ENCODE peak calls at places on chromosomes 7 and 10, in seven cellular contexts. S is HCT116, Q is HepG2, G is Panc1, Y is GM12878, F is SK-N-SH, C is GM23338. T is an unnamed sample.

GRCh38 chr10:62087341-62087740 is 181.3 kb downstream of the RTKN2 start:
- DNase-seq in C (no peak), Q (no peak), Y (no peak), S (no peak), F (no peak), G (no peak), T (no peak)

GRCh38 chr7:2245883-2246679 is 4.1 kb downstream of the NUDT1 start:
- DNase-seq in C (no peak), F (no peak), Y (no peak), S (no peak), Q (no peak), G (no peak), T (no peak)

GRCh38 chr10:110005716-110006115 is 2.1 kb upstream of the ADD3 start:
- DNase-seq in G (no peak), Y (no peak), S (no peak), Q (peak; percentile 35), C (peak; percentile 52), F (peak; percentile 10), T (no peak)

GRCh38 chr7:98206451-98207330 is 4.5 kb upstream of the BHLHA15 start:
- DNase-seq in C (no peak), Q (no peak), G (no peak), S (no peak), F (no peak), Y (no peak), T (no peak)

GRCh38 chr7:104482362-104483042 is 154.1 kb downstream of the LHFPL3 start:
- DNase-seq in C (no peak), S (no peak), Q (no peak), Y (no peak), G (no peak), F (no peak), T (no peak)

GRCh38 chr7:39741942-39742623 is 118.7 kb downstream of the RALA start:
- DNase-seq in C (peak; percentile 97), F (peak; percentile 37), S (no peak), Y (no peak), Q (no peak), G (no peak), T (peak; percentile 62)

GRCh38 chr10:132847856-132848255 is 61.9 kb upstream of the NKX6-2 start:
- DNase-seq in C (no peak), G (no peak), Y (no peak), S (no peak), F (peak; percentile 28), Q (no peak), T (no peak)

GRCh38 chr10:130411496-130412070 is 275.4 kb downstream of the GLRX3 start:
- DNase-seq in Q (no peak), Y (no peak), S (no peak), C (no peak), G (no peak), F (no peak), T (no peak)

GRCh38 chr7:30463400-30464145 is 15.0 kb downstream of the NOD1 start:
- DNase-seq in G (no peak), Q (no peak), F (no peak), C (no peak), Y (peak; percentile 51), S (no peak), T (no peak)

GRCh38 chr10:123205041-123205440 is 50.8 kb downstream of the BUB3 start:
- DNase-seq in Q (no peak), C (no peak), G (no peak), F (no peak), S (no peak), Y (no peak), T (no peak)

DNA sequence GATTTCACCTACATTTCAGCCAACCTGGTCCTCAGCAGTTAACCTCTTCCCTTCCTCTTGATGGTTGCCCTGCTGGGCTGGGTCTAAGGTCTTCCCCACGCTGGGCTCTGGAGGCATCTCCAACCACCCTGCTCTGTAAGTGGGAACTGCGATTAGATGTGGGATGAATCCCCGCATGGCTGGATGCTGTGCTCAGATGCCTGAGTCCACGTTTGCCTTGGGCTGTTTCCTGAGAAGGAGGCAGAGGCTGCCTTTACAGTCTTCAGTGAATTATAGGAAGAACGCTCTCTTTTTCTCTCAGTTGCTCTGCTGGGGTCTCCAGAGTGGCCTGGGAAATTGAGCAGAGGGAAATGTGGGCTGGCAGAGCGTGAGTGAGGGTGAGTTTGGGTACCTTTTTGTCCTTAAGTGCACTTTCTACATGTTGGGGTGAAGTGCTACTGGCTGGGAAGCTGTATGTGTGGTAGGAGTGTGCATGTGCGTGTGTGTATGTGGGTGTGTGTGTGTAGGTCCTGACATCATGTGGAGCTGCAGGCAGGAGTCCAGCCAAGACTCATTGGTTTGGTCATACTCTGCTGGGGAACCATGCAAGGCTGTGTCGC is 1.5 kb downstream of the GIMAP8 start:
- DNase-seq in C (no peak), Y (no peak), S (no peak), G (no peak), Q (no peak), F (no peak), T (no peak)
- TF ChIP-seq POLR2AphosphoS5 in C (no peak), Y (peak; percentile 46), S (no peak), G (no peak), Q (no peak), F (no peak), T (no peak)

DNA sequence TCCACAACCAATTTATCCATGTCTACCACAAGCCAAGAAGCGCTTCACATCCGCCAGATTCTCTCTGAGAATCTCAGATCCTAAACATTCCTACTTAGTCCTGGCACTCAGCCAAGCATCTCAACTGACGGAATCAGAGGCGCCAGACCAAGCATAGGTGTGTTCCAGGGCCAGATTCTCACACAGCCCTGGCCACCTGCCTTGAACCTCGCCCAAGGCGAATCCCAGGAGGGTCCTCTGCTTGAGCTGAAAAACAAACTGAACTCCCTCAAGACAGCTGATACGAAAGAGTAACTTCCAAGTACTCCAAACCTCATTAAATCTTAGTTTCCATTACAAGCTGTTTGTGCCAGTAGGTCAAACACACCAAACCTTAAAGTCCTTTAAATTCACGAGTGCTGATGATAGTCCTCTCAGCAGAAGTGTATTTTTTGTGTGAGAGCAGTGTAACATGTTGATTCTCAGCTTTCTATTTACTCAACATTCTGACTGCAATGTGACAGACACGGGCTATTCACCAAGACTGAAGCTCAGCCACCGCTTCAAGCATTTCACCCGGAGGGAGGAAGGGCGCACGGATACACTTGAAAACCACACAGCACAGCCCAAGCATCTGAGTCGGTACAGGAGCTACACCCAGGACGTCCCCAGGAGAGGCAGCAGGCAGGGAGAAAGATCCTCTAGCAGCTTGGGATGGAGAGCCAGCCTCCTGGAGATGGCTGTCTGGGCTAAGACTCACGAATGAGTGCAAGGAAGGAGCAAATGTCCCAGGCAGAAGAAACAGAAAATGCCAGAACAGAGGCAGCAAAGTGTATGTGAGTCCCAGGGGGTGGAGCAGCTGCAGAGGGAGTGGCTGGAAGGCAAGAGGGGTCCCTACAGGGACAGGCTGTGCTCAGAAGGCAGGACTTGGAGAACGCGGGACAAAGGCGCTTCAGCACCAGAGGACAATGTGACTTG is 6.0 kb downstream of the PARD3 start:
- DNase-seq in S (no peak), Y (no peak), C (peak; percentile 76), Q (no peak), G (no peak), F (no peak), T (no peak)
- TF ChIP-seq REST in S (no peak), Y (no peak), C (no peak), Q (no peak), G (no peak), F (no peak), T (no peak)

GRCh38 chr10:18516851-18517250 is 134.5 kb downstream of the NSUN6 start:
- DNase-seq in G (no peak), S (no peak), Y (no peak), C (no peak), Q (no peak), F (peak; percentile 12), T (no peak)

DNA sequence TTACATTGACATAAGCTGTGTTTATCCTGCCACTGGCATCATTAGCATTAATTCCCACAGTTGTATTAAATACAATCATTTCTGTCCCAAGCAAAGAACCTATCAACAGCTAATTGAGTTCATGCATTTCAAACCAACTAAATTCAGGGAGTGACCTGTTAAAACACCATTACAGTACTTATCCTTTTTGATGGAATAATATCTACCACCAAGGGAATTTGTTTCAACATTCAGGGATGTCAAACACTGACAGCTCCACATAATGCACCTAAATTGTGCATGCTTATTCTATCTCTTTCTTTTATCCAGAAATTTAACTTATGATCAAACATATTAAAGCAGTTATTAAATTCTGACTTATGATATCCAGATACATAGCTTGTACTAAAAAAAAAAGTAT is 136.8 kb downstream of the NSUN6 start:
- DNase-seq in Y (no peak), Q (no peak), C (no peak), G (no peak), F (no peak), S (no peak), T (no peak)
- TF ChIP-seq POLR2AphosphoS5 in Y (no peak), Q (no peak), C (no peak), G (no peak), F (no peak), S (no peak), T (no peak)

GRCh38 chr10:124586142-124586541 is 124.5 kb downstream of the LHPP start:
- DNase-seq in G (no peak), Y (no peak), Q (peak; percentile 16), S (no peak), F (no peak), C (no peak), T (no peak)
- TF ChIP-seq REST in G (no peak), Y (no peak), Q (no peak), S (no peak), F (no peak), C (no peak), T (no peak)

DNA sequence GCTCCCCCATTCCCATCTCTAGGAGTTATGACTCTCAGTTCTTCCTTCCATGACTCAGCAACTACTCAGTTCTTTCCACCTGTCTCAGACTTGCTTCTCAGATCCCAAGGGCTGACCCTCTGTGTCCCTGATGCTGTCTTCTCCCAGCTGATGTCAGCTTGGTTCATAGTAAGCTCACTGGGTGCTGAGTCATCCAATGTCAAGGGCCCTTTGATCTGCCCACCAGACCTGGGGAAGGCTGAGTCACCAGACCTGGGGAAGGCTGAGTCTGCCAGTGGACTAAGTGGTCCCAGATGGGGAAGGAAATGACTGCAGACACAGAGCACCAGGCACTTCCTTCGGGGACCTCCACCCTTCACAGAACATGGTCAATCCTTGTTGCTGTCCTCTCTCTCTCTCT is 76.1 kb upstream of the ZEB1 start:
- DNase-seq in G (peak; percentile 20), Q (peak; percentile 59), F (peak; percentile 20), C (no peak), Y (peak; percentile 5), S (peak; percentile 86), T (peak; percentile 8)
- TF ChIP-seq POLR2AphosphoS5 in G (no peak), Q (no peak), F (peak; percentile 71), C (no peak), Y (no peak), S (no peak), T (no peak)

GRCh38 chr7:121797283-121798037 is 75.5 kb upstream of the PTPRZ1 start:
- DNase-seq in Y (no peak), S (no peak), F (no peak), C (peak; percentile 56), G (no peak), Q (no peak), T (no peak)

GRCh38 chr7:121798076-121798475 is 74.9 kb upstream of the PTPRZ1 start:
- DNase-seq in Q (no peak), C (peak; percentile 14), Y (no peak), F (no peak), G (no peak), S (no peak), T (no peak)

GRCh38 chr7:121800916-121801675 is 71.9 kb upstream of the PTPRZ1 start:
- DNase-seq in F (no peak), C (no peak), S (no peak), Y (no peak), G (no peak), Q (no peak), T (no peak)

GRCh38 chr7:121795736-121796135 is 77.2 kb upstream of the PTPRZ1 start:
- DNase-seq in S (no peak), Q (no peak), G (no peak), C (no peak), F (no peak), Y (no peak), T (no peak)

GRCh38 chr7:121798896-121799295 is 74.1 kb upstream of the PTPRZ1 start:
- DNase-seq in S (no peak), F (no peak), Q (no peak), C (peak; percentile 87), G (no peak), Y (no peak), T (no peak)
- TF ChIP-seq REST in S (no peak), F (no peak), Q (no peak), C (no peak), G (no peak), Y (no peak), T (no peak)

T was measured in HL-60.